ENCODE peak calls at places on chromosomes 7 and 10, in nine cellular contexts. Z is keratinocyte; G is NCI-H2171; B is AG09319; I is progenitor cell of endocrine pancreas; J is AML-193; H is mesendoderm; M is SW480; C is activated CD8-positive, alpha-beta memory T cell treated with anti-CD3 and anti-CD28 coated beads for 1 hour. T is an unnamed sample.
A peak's percentile ranks its signal among the peaks of the same experiment; 100 is the strongest.

GRCh38 chr7:18671176-18671575 is 175.6 kb downstream of the HDAC9 start:
- DNase-seq in H (no peak), M (no peak), J (no peak), Z (peak; percentile 13), I (no peak), B (no peak), G (no peak), C (no peak), T (no peak)

GRCh38 chr10:17984056-17984455 is 32.3 kb downstream of the SLC39A12 start:
- DNase-seq in Z (no peak), B (no peak), I (no peak), C (no peak), J (no peak), M (peak; percentile 92), H (no peak), G (no peak), T (no peak)

GRCh38 chr7:131633342-131633843 is 77.0 kb upstream of the PODXL start:
- DNase-seq in G (no peak), H (no peak), J (no peak), Z (no peak), M (no peak), B (no peak), C (no peak), I (no peak), T (no peak)

GRCh38 chr10:132650611-132651250 is 113.1 kb downstream of the INPP5A start:
- DNase-seq in Z (no peak), H (no peak), M (no peak), J (no peak), I (no peak), B (no peak), C (no peak), G (no peak), T (peak; percentile 44)

GRCh38 chr10:26468691-26469090 is 30.6 kb downstream of the APBB1IP start:
- DNase-seq in I (no peak), M (no peak), H (no peak), Z (no peak), J (no peak), G (no peak), C (peak; percentile 17), B (no peak), T (no peak)

GRCh38 chr7:71482284-71482683 is 350.3 kb downstream of the GALNT17 start:
- DNase-seq in H (no peak), M (no peak), Z (no peak), G (no peak), C (no peak), B (no peak), I (no peak), J (no peak), T (no peak)

GRCh38 chr10:62817120-62817762 is 1.1 kb upstream of the EGR2 start:
- DNase-seq in M (peak; percentile 82), H (peak; percentile 15), B (no peak), G (no peak), I (no peak), Z (no peak), C (peak; percentile 49), J (no peak), T (peak; percentile 66)

GRCh38 chr7:100933735-100934134 is 15.6 kb upstream of the MUC3A start:
- DNase-seq in B (no peak), G (no peak), I (no peak), H (peak; percentile 42), M (no peak), Z (no peak), J (no peak), C (no peak), T (no peak)

GRCh38 chr7:31688347-31688746 is 1.3 kb downstream of the PPP1R17 start:
- DNase-seq in M (no peak), G (no peak), J (no peak), B (no peak), H (no peak), C (no peak), I (no peak), Z (no peak), T (no peak)

GRCh38 chr7:23418046-23418445 is 52.2 kb downstream of the IGF2BP3 start:
- DNase-seq in M (no peak), B (peak; percentile 8), J (no peak), G (no peak), H (no peak), I (no peak), C (no peak), Z (no peak), T (no peak)